ENCODE peak calls at places on chromosome 15, in four cellular contexts. One of them, this sample, is unnamed.

GRCh38 chr15:92845109-92845508 is 55.0 kb upstream of the CHD2 start:
- DNase-seq in stimulated activated CD8-positive, alpha-beta memory T cell treated with anti-CD3 and anti-CD28 coated beads, Interleukin-15, amount 100 ng/mL, for 48 hours: no peak
- DNase-seq in amygdala: no peak
- DNase-seq in neural crest cell: no peak
- DNase-seq in this sample: no peak

GRCh38 chr15:61049934-61050333 is 179.2 kb downstream of the RORA start:
- DNase-seq in neural crest cell: no peak
- DNase-seq in amygdala: no peak
- DNase-seq in stimulated activated CD8-positive, alpha-beta memory T cell treated with anti-CD3 and anti-CD28 coated beads, Interleukin-15, amount 100 ng/mL, for 48 hours: no peak
- DNase-seq in this sample: no peak

GRCh38 chr15:68641376-68641775 is 62.6 kb downstream of the CORO2B start:
- DNase-seq in stimulated activated CD8-positive, alpha-beta memory T cell treated with anti-CD3 and anti-CD28 coated beads, Interleukin-15, amount 100 ng/mL, for 48 hours: no peak
- DNase-seq in amygdala: no peak
- DNase-seq in neural crest cell: no peak
- DNase-seq in this sample: no peak

GRCh38 chr15:45611305-45611704 is 23.5 kb upstream of the SQOR start:
- DNase-seq in stimulated activated CD8-positive, alpha-beta memory T cell treated with anti-CD3 and anti-CD28 coated beads, Interleukin-15, amount 100 ng/mL, for 48 hours: no peak
- DNase-seq in neural crest cell: no peak
- DNase-seq in amygdala: no peak
- DNase-seq in this sample: no peak

GRCh38 chr15:31867536-31868442 is 162.5 kb upstream of the CHRNA7 start:
- DNase-seq in amygdala: no peak
- DNase-seq in stimulated activated CD8-positive, alpha-beta memory T cell treated with anti-CD3 and anti-CD28 coated beads, Interleukin-15, amount 100 ng/mL, for 48 hours: peak
- DNase-seq in neural crest cell: peak
- DNase-seq in this sample: peak

GRCh38 chr15:87736401-87736800 is 520.1 kb downstream of the NTRK3 start:
- DNase-seq in amygdala: no peak
- DNase-seq in stimulated activated CD8-positive, alpha-beta memory T cell treated with anti-CD3 and anti-CD28 coated beads, Interleukin-15, amount 100 ng/mL, for 48 hours: no peak
- DNase-seq in neural crest cell: no peak
- DNase-seq in this sample: no peak

GRCh38 chr15:77650285-77650684 is 17.6 kb upstream of the LINGO1 start:
- DNase-seq in stimulated activated CD8-positive, alpha-beta memory T cell treated with anti-CD3 and anti-CD28 coated beads, Interleukin-15, amount 100 ng/mL, for 48 hours: peak
- DNase-seq in amygdala: no peak
- DNase-seq in neural crest cell: peak
- DNase-seq in this sample: no peak

GRCh38 chr15:87365221-87365620 is 891.3 kb downstream of the NTRK3 start:
- DNase-seq in amygdala: no peak
- DNase-seq in neural crest cell: no peak
- DNase-seq in stimulated activated CD8-positive, alpha-beta memory T cell treated with anti-CD3 and anti-CD28 coated beads, Interleukin-15, amount 100 ng/mL, for 48 hours: no peak
- DNase-seq in this sample: no peak

GRCh38 chr15:85588657-85589056 is 206.1 kb downstream of the KLHL25 start:
- DNase-seq in amygdala: no peak
- DNase-seq in neural crest cell: no peak
- DNase-seq in stimulated activated CD8-positive, alpha-beta memory T cell treated with anti-CD3 and anti-CD28 coated beads, Interleukin-15, amount 100 ng/mL, for 48 hours: no peak
- DNase-seq in this sample: no peak

GRCh38 chr15:25739687-25740121 is 123.4 kb downstream of the ATP10A start:
- DNase-seq in neural crest cell: peak
- DNase-seq in amygdala: no peak
- DNase-seq in stimulated activated CD8-positive, alpha-beta memory T cell treated with anti-CD3 and anti-CD28 coated beads, Interleukin-15, amount 100 ng/mL, for 48 hours: peak
- DNase-seq in this sample: no peak

GRCh38 chr15:25787855-25788521 is 75.1 kb downstream of the ATP10A start:
- DNase-seq in stimulated activated CD8-positive, alpha-beta memory T cell treated with anti-CD3 and anti-CD28 coated beads, Interleukin-15, amount 100 ng/mL, for 48 hours: no peak
- DNase-seq in neural crest cell: no peak
- DNase-seq in amygdala: no peak
- DNase-seq in this sample: no peak

GRCh38 chr15:67579967-67580366 is 37.5 kb downstream of the MAP2K5 start:
- DNase-seq in neural crest cell: no peak
- DNase-seq in amygdala: no peak
- DNase-seq in stimulated activated CD8-positive, alpha-beta memory T cell treated with anti-CD3 and anti-CD28 coated beads, Interleukin-15, amount 100 ng/mL, for 48 hours: no peak
- DNase-seq in this sample: no peak

GRCh38 chr15:40340740-40341400 is at the start of gene CCDC9B:
- DNase-seq in neural crest cell: no peak
- DNase-seq in amygdala: peak
- DNase-seq in stimulated activated CD8-positive, alpha-beta memory T cell treated with anti-CD3 and anti-CD28 coated beads, Interleukin-15, amount 100 ng/mL, for 48 hours: no peak
- DNase-seq in this sample: no peak

GRCh38 chr15:48040166-48040817 is 80.5 kb upstream of the SLC24A5 start:
- DNase-seq in amygdala: no peak
- DNase-seq in stimulated activated CD8-positive, alpha-beta memory T cell treated with anti-CD3 and anti-CD28 coated beads, Interleukin-15, amount 100 ng/mL, for 48 hours: no peak
- DNase-seq in neural crest cell: no peak
- DNase-seq in this sample: no peak

GRCh38 chr15:36177590-36178281 is 401.7 kb upstream of the CDIN1 start:
- DNase-seq in stimulated activated CD8-positive, alpha-beta memory T cell treated with anti-CD3 and anti-CD28 coated beads, Interleukin-15, amount 100 ng/mL, for 48 hours: no peak
- DNase-seq in neural crest cell: no peak
- DNase-seq in amygdala: no peak
- DNase-seq in this sample: no peak

GRCh38 chr15:72722071-72722696 is 36.2 kb downstream of the BBS4 start:
- DNase-seq in stimulated activated CD8-positive, alpha-beta memory T cell treated with anti-CD3 and anti-CD28 coated beads, Interleukin-15, amount 100 ng/mL, for 48 hours: peak
- DNase-seq in neural crest cell: peak
- DNase-seq in amygdala: no peak
- DNase-seq in this sample: peak

GRCh38 chr15:39685999-39686613 is 96.5 kb downstream of the FSIP1 start:
- DNase-seq in neural crest cell: peak
- DNase-seq in amygdala: no peak
- DNase-seq in stimulated activated CD8-positive, alpha-beta memory T cell treated with anti-CD3 and anti-CD28 coated beads, Interleukin-15, amount 100 ng/mL, for 48 hours: no peak
- DNase-seq in this sample: peak

GRCh38 chr15:77527831-77528231 is 104.9 kb downstream of the LINGO1 start:
- DNase-seq in amygdala: no peak
- DNase-seq in neural crest cell: no peak
- DNase-seq in stimulated activated CD8-positive, alpha-beta memory T cell treated with anti-CD3 and anti-CD28 coated beads, Interleukin-15, amount 100 ng/mL, for 48 hours: no peak
- DNase-seq in this sample: no peak

GRCh38 chr15:49134683-49135341 is 20.6 kb downstream of the COPS2 start:
- DNase-seq in neural crest cell: no peak
- DNase-seq in stimulated activated CD8-positive, alpha-beta memory T cell treated with anti-CD3 and anti-CD28 coated beads, Interleukin-15, amount 100 ng/mL, for 48 hours: no peak
- DNase-seq in amygdala: no peak
- DNase-seq in this sample: no peak

GRCh38 chr15:44550734-44551133 is 13.8 kb downstream of the EIF3J start:
- DNase-seq in stimulated activated CD8-positive, alpha-beta memory T cell treated with anti-CD3 and anti-CD28 coated beads, Interleukin-15, amount 100 ng/mL, for 48 hours: no peak
- DNase-seq in amygdala: no peak
- DNase-seq in neural crest cell: no peak
- DNase-seq in this sample: no peak

GRCh38 chr15:59647085-59647484 is 10.2 kb downstream of the GTF2A2 start:
- DNase-seq in amygdala: no peak
- DNase-seq in neural crest cell: no peak
- DNase-seq in stimulated activated CD8-positive, alpha-beta memory T cell treated with anti-CD3 and anti-CD28 coated beads, Interleukin-15, amount 100 ng/mL, for 48 hours: no peak
- DNase-seq in this sample: no peak

GRCh38 chr15:99644913-99645549 is 79.2 kb downstream of the MEF2A start:
- DNase-seq in neural crest cell: no peak
- DNase-seq in stimulated activated CD8-positive, alpha-beta memory T cell treated with anti-CD3 and anti-CD28 coated beads, Interleukin-15, amount 100 ng/mL, for 48 hours: no peak
- DNase-seq in amygdala: no peak
- DNase-seq in this sample: no peak

GRCh38 chr15:40310001-40310959 is 2.5 kb upstream of the PLCB2 start:
- DNase-seq in stimulated activated CD8-positive, alpha-beta memory T cell treated with anti-CD3 and anti-CD28 coated beads, Interleukin-15, amount 100 ng/mL, for 48 hours: peak
- DNase-seq in amygdala: no peak
- DNase-seq in neural crest cell: peak
- DNase-seq in this sample: peak

GRCh38 chr15:37100109-37100873 is at the start of gene MEIS2:
- DNase-seq in stimulated activated CD8-positive, alpha-beta memory T cell treated with anti-CD3 and anti-CD28 coated beads, Interleukin-15, amount 100 ng/mL, for 48 hours: no peak
- DNase-seq in amygdala: peak
- DNase-seq in neural crest cell: peak
- DNase-seq in this sample: peak

GRCh38 chr15:31265871-31266711 is 60.5 kb upstream of the KLF13 start:
- DNase-seq in neural crest cell: no peak
- DNase-seq in amygdala: no peak
- DNase-seq in stimulated activated CD8-positive, alpha-beta memory T cell treated with anti-CD3 and anti-CD28 coated beads, Interleukin-15, amount 100 ng/mL, for 48 hours: peak
- DNase-seq in this sample: peak

GRCh38 chr15:52699457-52699856 is 20.3 kb upstream of the ATOSA start:
- DNase-seq in neural crest cell: no peak
- DNase-seq in amygdala: no peak
- DNase-seq in stimulated activated CD8-positive, alpha-beta memory T cell treated with anti-CD3 and anti-CD28 coated beads, Interleukin-15, amount 100 ng/mL, for 48 hours: no peak
- DNase-seq in this sample: no peak

GRCh38 chr15:99443056-99443756 is 122.6 kb upstream of the MEF2A start:
- DNase-seq in amygdala: no peak
- DNase-seq in neural crest cell: no peak
- DNase-seq in stimulated activated CD8-positive, alpha-beta memory T cell treated with anti-CD3 and anti-CD28 coated beads, Interleukin-15, amount 100 ng/mL, for 48 hours: no peak
- DNase-seq in this sample: no peak

GRCh38 chr15:45829336-45830153 is 194.7 kb downstream of the SQOR start:
- DNase-seq in stimulated activated CD8-positive, alpha-beta memory T cell treated with anti-CD3 and anti-CD28 coated beads, Interleukin-15, amount 100 ng/mL, for 48 hours: no peak
- DNase-seq in neural crest cell: no peak
- DNase-seq in amygdala: no peak
- DNase-seq in this sample: no peak

GRCh38 chr15:85379403-85380131 is 836 bp upstream of the AKAP13 start:
- DNase-seq in amygdala: no peak
- DNase-seq in stimulated activated CD8-positive, alpha-beta memory T cell treated with anti-CD3 and anti-CD28 coated beads, Interleukin-15, amount 100 ng/mL, for 48 hours: peak
- DNase-seq in neural crest cell: no peak
- DNase-seq in this sample: peak

GRCh38 chr15:22895465-22896190 is 57.2 kb downstream of the NIPA2 start:
- DNase-seq in amygdala: no peak
- DNase-seq in neural crest cell: no peak
- DNase-seq in stimulated activated CD8-positive, alpha-beta memory T cell treated with anti-CD3 and anti-CD28 coated beads, Interleukin-15, amount 100 ng/mL, for 48 hours: peak
- DNase-seq in this sample: peak

This sample was measured in stimulated activated CD4-positive, alpha-beta T cell treated with anti-CD3 and anti-CD28 coated beads, Interleukin-2, amount 100 ng/mL, for 48 hours.